ENCODE peak calls at places on chromosome 9, in eight cellular contexts. One of them, this sample, is unnamed.

GRCh38 chr9:134664446-134664845 is 22.8 kb downstream of the COL5A1 start:
- DNase-seq in fibroblast of lung: no peak
- DNase-seq in neural progenitor cell: no peak
- DNase-seq in keratinocyte: no peak
- DNase-seq in mammary epithelial cell: no peak
- DNase-seq in GM23248: no peak
- DNase-seq in MM.1S: no peak
- DNase-seq in astrocyte: no peak
- DNase-seq in this sample: no peak

GRCh38 chr9:23686257-23686656 is 139.8 kb downstream of the ELAVL2 start:
- DNase-seq in neural progenitor cell: no peak
- DNase-seq in astrocyte: peak; percentile 87
- DNase-seq in keratinocyte: peak; percentile 41
- DNase-seq in MM.1S: no peak
- DNase-seq in fibroblast of lung: peak; percentile 91
- DNase-seq in GM23248: no peak
- DNase-seq in mammary epithelial cell: peak; percentile 88
- DNase-seq in this sample: no peak

GRCh38 chr9:115416299-115416698 is 298.3 kb upstream of the TNC start:
- DNase-seq in keratinocyte: no peak
- DNase-seq in GM23248: no peak
- DNase-seq in mammary epithelial cell: no peak
- DNase-seq in MM.1S: no peak
- DNase-seq in astrocyte: no peak
- DNase-seq in neural progenitor cell: no peak
- DNase-seq in fibroblast of lung: no peak
- DNase-seq in this sample: no peak

GRCh38 chr9:114071197-114071795 is 6.8 kb downstream of the AMBP start:
- DNase-seq in astrocyte: no peak
- DNase-seq in GM23248: no peak
- DNase-seq in keratinocyte: no peak
- DNase-seq in fibroblast of lung: no peak
- DNase-seq in MM.1S: no peak
- DNase-seq in neural progenitor cell: no peak
- DNase-seq in mammary epithelial cell: peak; percentile 9
- DNase-seq in this sample: no peak

GRCh38 chr9:99326112-99326916 is 104.2 kb downstream of the SEC61B start:
- DNase-seq in mammary epithelial cell: no peak
- DNase-seq in MM.1S: no peak
- DNase-seq in keratinocyte: no peak
- DNase-seq in neural progenitor cell: peak; percentile 51
- DNase-seq in GM23248: peak; percentile 21
- DNase-seq in astrocyte: peak; percentile 2
- DNase-seq in fibroblast of lung: peak; percentile 22
- DNase-seq in this sample: no peak

GRCh38 chr9:34809504-34810186 is 99.7 kb upstream of the CCL21 start:
- DNase-seq in fibroblast of lung: peak; percentile 11
- DNase-seq in mammary epithelial cell: peak; percentile 9
- DNase-seq in GM23248: peak; percentile 42
- DNase-seq in MM.1S: no peak
- DNase-seq in keratinocyte: no peak
- DNase-seq in neural progenitor cell: peak; percentile 75
- DNase-seq in astrocyte: no peak
- DNase-seq in this sample: no peak

GRCh38 chr9:97075289-97075870 is 36.4 kb upstream of the CTSV start:
- DNase-seq in astrocyte: no peak
- DNase-seq in keratinocyte: no peak
- DNase-seq in mammary epithelial cell: no peak
- DNase-seq in GM23248: no peak
- DNase-seq in neural progenitor cell: no peak
- DNase-seq in fibroblast of lung: no peak
- DNase-seq in MM.1S: no peak
- DNase-seq in this sample: no peak

GRCh38 chr9:102499468-102499867 is 495.7 kb upstream of the CYLC2 start:
- DNase-seq in neural progenitor cell: no peak
- DNase-seq in GM23248: no peak
- DNase-seq in MM.1S: peak; percentile 79
- DNase-seq in keratinocyte: no peak
- DNase-seq in mammary epithelial cell: no peak
- DNase-seq in fibroblast of lung: no peak
- DNase-seq in astrocyte: no peak
- DNase-seq in this sample: no peak

GRCh38 chr9:68750786-68751185 is 45.7 kb downstream of the PIP5K1B start:
- DNase-seq in mammary epithelial cell: peak; percentile 4
- DNase-seq in neural progenitor cell: peak; percentile 37
- DNase-seq in MM.1S: no peak
- DNase-seq in keratinocyte: no peak
- DNase-seq in fibroblast of lung: no peak
- DNase-seq in GM23248: no peak
- DNase-seq in astrocyte: no peak
- DNase-seq in this sample: no peak

GRCh38 chr9:83188272-83188671 is 125.3 kb upstream of the RASEF start:
- DNase-seq in neural progenitor cell: no peak
- DNase-seq in astrocyte: no peak
- DNase-seq in MM.1S: no peak
- DNase-seq in fibroblast of lung: no peak
- DNase-seq in keratinocyte: no peak
- DNase-seq in GM23248: no peak
- DNase-seq in mammary epithelial cell: no peak
- DNase-seq in this sample: no peak

GRCh38 chr9:124296094-124296493 is 38.3 kb downstream of the NEK6 start:
- DNase-seq in astrocyte: no peak
- DNase-seq in GM23248: no peak
- DNase-seq in neural progenitor cell: no peak
- DNase-seq in MM.1S: no peak
- DNase-seq in fibroblast of lung: no peak
- DNase-seq in mammary epithelial cell: no peak
- DNase-seq in keratinocyte: no peak
- DNase-seq in this sample: no peak

GRCh38 chr9:74948897-74949296 is 3.8 kb downstream of the C9orf40 start:
- DNase-seq in mammary epithelial cell: no peak
- DNase-seq in astrocyte: no peak
- DNase-seq in MM.1S: no peak
- DNase-seq in keratinocyte: no peak
- DNase-seq in GM23248: no peak
- DNase-seq in neural progenitor cell: no peak
- DNase-seq in fibroblast of lung: no peak
- DNase-seq in this sample: no peak

GRCh38 chr9:70911791-70912190 is 209.6 kb downstream of the TRPM3 start:
- DNase-seq in mammary epithelial cell: no peak
- DNase-seq in keratinocyte: no peak
- DNase-seq in neural progenitor cell: no peak
- DNase-seq in astrocyte: no peak
- DNase-seq in GM23248: no peak
- DNase-seq in fibroblast of lung: no peak
- DNase-seq in MM.1S: no peak
- DNase-seq in this sample: no peak

GRCh38 chr9:83422512-83422911 is 115.7 kb downstream of the FRMD3 start:
- DNase-seq in keratinocyte: no peak
- DNase-seq in GM23248: peak; percentile 49
- DNase-seq in astrocyte: no peak
- DNase-seq in neural progenitor cell: no peak
- DNase-seq in fibroblast of lung: no peak
- DNase-seq in mammary epithelial cell: no peak
- DNase-seq in MM.1S: no peak
- DNase-seq in this sample: no peak

GRCh38 chr9:92263131-92263530 is 30.4 kb downstream of the IARS1 start:
- DNase-seq in astrocyte: no peak
- DNase-seq in neural progenitor cell: no peak
- DNase-seq in GM23248: no peak
- DNase-seq in mammary epithelial cell: no peak
- DNase-seq in fibroblast of lung: no peak
- DNase-seq in MM.1S: no peak
- DNase-seq in keratinocyte: no peak
- DNase-seq in this sample: no peak
- H3K36me3 ChIP-seq in astrocyte: peaks cover 85% of the 10 kb centered on the region
- H3K36me3 ChIP-seq in neural progenitor cell: peaks cover 22% of the 10 kb centered on the region
- H3K36me3 ChIP-seq in GM23248: peaks cover 100% of the 10 kb centered on the region
- H3K36me3 ChIP-seq in mammary epithelial cell: peaks cover 68% of the 10 kb centered on the region
- H3K36me3 ChIP-seq in fibroblast of lung: peaks cover 31% of the 10 kb centered on the region
- H3K36me3 ChIP-seq in MM.1S: peaks cover 50% of the 10 kb centered on the region
- H3K36me3 ChIP-seq in keratinocyte: peaks cover 72% of the 10 kb centered on the region
- H3K36me3 ChIP-seq in this sample: peaks cover 99% of the 10 kb centered on the region

GRCh38 chr9:137429546-137429890 is 6.3 kb downstream of the NOXA1 start:
- DNase-seq in MM.1S: no peak
- DNase-seq in fibroblast of lung: no peak
- DNase-seq in neural progenitor cell: no peak
- DNase-seq in mammary epithelial cell: no peak
- DNase-seq in astrocyte: no peak
- DNase-seq in GM23248: no peak
- DNase-seq in keratinocyte: no peak
- DNase-seq in this sample: no peak
- H3K9ac ChIP-seq in MM.1S: no peak overlapping the region
- H3K9ac ChIP-seq in fibroblast of lung: no peak overlapping the region
- H3K9ac ChIP-seq in neural progenitor cell: no peak overlapping the region
- H3K9ac ChIP-seq in mammary epithelial cell: no peak overlapping the region
- H3K9ac ChIP-seq in astrocyte: no peak overlapping the region
- H3K9ac ChIP-seq in GM23248: no peak overlapping the region
- H3K9ac ChIP-seq in keratinocyte: no peak overlapping the region
- H3K9ac ChIP-seq in this sample: no peak overlapping the region

GRCh38 chr9:89603629-89604462 is 966 bp upstream of the GADD45G start:
- DNase-seq in keratinocyte: no peak
- DNase-seq in GM23248: peak; percentile 41
- DNase-seq in fibroblast of lung: peak; percentile 48
- DNase-seq in neural progenitor cell: peak; percentile 92
- DNase-seq in mammary epithelial cell: peak; percentile 39
- DNase-seq in astrocyte: peak; percentile 27
- DNase-seq in MM.1S: peak; percentile 68
- DNase-seq in this sample: no peak
- TF ChIP-seq EZH2 in keratinocyte: peak; percentile 43
- TF ChIP-seq EZH2 in GM23248: no peak
- TF ChIP-seq EZH2 in fibroblast of lung: peak; percentile 49
- TF ChIP-seq EZH2 in neural progenitor cell: no peak
- TF ChIP-seq EZH2 in mammary epithelial cell: no peak
- TF ChIP-seq EZH2 in astrocyte: peak; percentile 65
- TF ChIP-seq EZH2 in MM.1S: no peak
- TF ChIP-seq EZH2 in this sample: peak; percentile 61

DNA sequence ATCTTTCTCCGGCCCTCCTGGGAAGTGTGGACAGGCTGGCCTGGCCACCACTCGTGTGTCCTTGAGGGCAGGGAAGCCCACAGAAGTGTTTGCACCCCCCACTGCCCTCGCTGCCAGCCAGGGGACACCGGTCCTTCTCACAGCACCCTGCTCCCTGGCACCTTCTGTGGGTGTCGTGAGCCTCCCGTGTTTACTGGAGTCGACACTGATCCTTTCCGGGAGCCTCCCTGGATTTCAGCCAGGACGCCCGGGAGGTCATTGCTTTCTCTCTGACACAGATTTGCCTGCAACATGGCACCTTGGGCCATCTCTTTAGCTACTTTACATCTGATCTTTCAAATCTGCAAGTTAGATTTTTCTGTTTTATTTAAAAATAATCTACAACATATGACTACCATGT is 120.4 kb upstream of the CACNA1B start:
- DNase-seq in mammary epithelial cell: peak; percentile 4
- DNase-seq in GM23248: no peak
- DNase-seq in astrocyte: no peak
- DNase-seq in keratinocyte: no peak
- DNase-seq in MM.1S: no peak
- DNase-seq in fibroblast of lung: no peak
- DNase-seq in neural progenitor cell: no peak
- DNase-seq in this sample: no peak
- H3K36me3 ChIP-seq in mammary epithelial cell: peaks cover 6% of the 10 kb centered on the region
- H3K36me3 ChIP-seq in GM23248: peaks cover 4% of the 10 kb centered on the region
- H3K36me3 ChIP-seq in astrocyte: peaks cover 12% of the 10 kb centered on the region
- H3K36me3 ChIP-seq in keratinocyte: peaks cover 29% of the 10 kb centered on the region
- H3K36me3 ChIP-seq in MM.1S: peaks cover 6% of the 10 kb centered on the region
- H3K36me3 ChIP-seq in fibroblast of lung: peaks cover 15% of the 10 kb centered on the region
- H3K36me3 ChIP-seq in neural progenitor cell: no peaks in the 10 kb centered on the region
- H3K36me3 ChIP-seq in this sample: peaks cover 61% of the 10 kb centered on the region

DNA sequence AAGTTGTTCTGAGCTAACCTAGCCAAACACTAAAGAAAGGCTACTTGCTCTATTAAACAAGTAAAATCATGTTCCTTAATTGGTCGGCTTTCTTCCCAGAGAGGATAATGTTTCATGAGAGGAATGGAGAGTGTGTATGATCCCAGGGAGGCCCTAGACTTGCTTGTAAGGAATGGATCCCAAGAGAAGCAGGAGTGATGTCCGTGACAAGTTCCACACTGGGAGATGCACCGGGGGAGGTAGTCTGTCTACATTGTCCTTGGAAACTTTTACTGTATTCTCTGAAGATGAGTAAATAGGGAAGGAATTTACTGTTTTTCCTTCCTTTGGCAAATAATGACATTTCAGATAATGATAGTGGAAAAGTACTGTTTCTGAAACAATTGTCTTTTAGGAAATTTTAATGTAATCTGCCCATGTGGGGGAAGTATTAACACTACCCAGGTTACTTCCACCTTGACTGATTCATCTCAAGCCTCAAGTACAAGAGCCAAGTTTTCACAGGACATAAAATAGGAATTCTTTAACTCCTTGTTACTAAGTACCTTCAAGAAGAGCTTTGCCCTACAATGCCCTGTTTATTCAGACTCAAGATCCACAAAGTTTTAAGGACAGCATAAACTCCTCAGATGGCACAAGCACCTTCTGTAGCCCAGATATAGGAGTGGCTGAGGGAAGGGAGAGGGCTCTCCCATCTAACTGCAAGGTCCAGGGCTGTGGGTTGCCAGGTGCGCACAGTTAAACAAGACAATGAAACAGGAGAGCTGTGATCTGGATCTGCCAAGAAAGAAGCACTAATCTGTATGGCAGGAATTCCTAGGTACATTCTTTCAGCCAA is 152.1 kb downstream of the GNA14 start:
- DNase-seq in fibroblast of lung: peak; percentile 83
- DNase-seq in astrocyte: peak; percentile 80
- DNase-seq in neural progenitor cell: no peak
- DNase-seq in keratinocyte: no peak
- DNase-seq in mammary epithelial cell: peak; percentile 24
- DNase-seq in MM.1S: no peak
- DNase-seq in GM23248: peak; percentile 85
- DNase-seq in this sample: no peak
- H3K9ac ChIP-seq in fibroblast of lung: no peak overlapping the region
- H3K9ac ChIP-seq in astrocyte: peak overlapping the region; percentile 38
- H3K9ac ChIP-seq in neural progenitor cell: no peak overlapping the region
- H3K9ac ChIP-seq in keratinocyte: no peak overlapping the region
- H3K9ac ChIP-seq in mammary epithelial cell: no peak overlapping the region
- H3K9ac ChIP-seq in MM.1S: no peak overlapping the region
- H3K9ac ChIP-seq in GM23248: peak overlapping the region; percentile 45
- H3K9ac ChIP-seq in this sample: no peak overlapping the region